ENCODE peak calls at places on chromosomes 3 and 15, in eight cellular contexts. C is AG09319, T is sigmoid colon, P is neural crest cell, Y is tibial nerve, V is pancreas, S is left lung, N is A549. E is an unnamed sample.

GRCh38 chr3:173249457-173249856 is 108.4 kb upstream of the SPATA16 start:
- DNase-seq in S (no peak), Y (no peak), P (no peak), V (no peak), C (no peak), T (no peak), N (no peak), E (no peak)

GRCh38 chr3:112560330-112560729 is 1.4 kb downstream of the ATG3 start:
- DNase-seq in T (no peak), V (no peak), Y (no peak), N (no peak), S (no peak), P (no peak), C (no peak), E (no peak)

GRCh38 chr15:41599061-41599460 is 40.0 kb downstream of the TYRO3 start:
- DNase-seq in V (no peak), T (no peak), Y (no peak), S (no peak), C (no peak), N (no peak), P (no peak), E (no peak)

GRCh38 chr15:40053234-40054055 is 14.5 kb upstream of the SRP14 start:
- DNase-seq in C (no peak), T (peak), V (no peak), P (no peak), N (no peak), S (no peak), Y (no peak), E (no peak)

GRCh38 chr3:56817646-56818045 is 15.9 kb upstream of the ARHGEF3 start:
- DNase-seq in Y (no peak), N (no peak), P (no peak), V (no peak), T (no peak), S (no peak), C (no peak), E (no peak)

GRCh38 chr15:44216958-44217357 is 21.9 kb upstream of the FRMD5 start:
- DNase-seq in Y (no peak), P (no peak), S (no peak), T (no peak), C (no peak), V (no peak), N (no peak), E (no peak)

GRCh38 chr3:43629254-43629653 is 7.4 kb upstream of the ANO10 start:
- DNase-seq in P (no peak), Y (no peak), V (no peak), T (no peak), S (no peak), N (peak), C (no peak), E (no peak)

GRCh38 chr3:124986153-124987143 is 51.9 kb upstream of the MUC13 start:
- DNase-seq in Y (no peak), T (no peak), S (no peak), V (no peak), P (peak), C (peak), N (peak), E (no peak)

GRCh38 chr3:172991424-172991996 is 149.5 kb downstream of the SPATA16 start:
- DNase-seq in V (no peak), T (no peak), Y (no peak), C (no peak), P (no peak), N (no peak), S (no peak), E (no peak)

GRCh38 chr3:115695081-115695480 is 71.8 kb downstream of the GAP43 start:
- DNase-seq in Y (no peak), T (no peak), S (no peak), P (no peak), C (no peak), N (no peak), V (no peak), E (no peak)

DNA sequence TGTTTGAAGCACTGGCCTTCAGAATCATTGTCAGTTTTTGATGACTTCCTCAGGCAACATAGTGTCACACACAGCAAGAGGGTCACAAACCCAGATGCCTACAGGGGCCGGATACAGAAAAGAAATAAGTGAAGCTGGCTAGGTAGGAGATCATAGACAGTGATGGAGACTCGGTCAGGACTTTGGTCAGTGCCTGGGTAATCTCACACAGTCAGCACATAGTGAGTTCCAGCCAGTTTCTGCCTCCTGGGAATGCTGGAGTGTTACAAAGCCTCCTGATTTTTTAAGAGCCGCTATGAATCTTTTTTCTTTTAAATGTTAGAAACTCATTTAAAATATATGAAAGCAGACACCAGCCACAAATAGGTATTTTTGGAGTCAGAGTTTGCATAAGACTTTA is 399.1 kb downstream of the IL5RA start:
- DNase-seq in C (no peak), N (no peak), P (no peak), V (no peak), T (no peak), Y (no peak), S (no peak), E (no peak)
- TF ChIP-seq CTCF in C (no peak), N (no peak), P (no peak), V (no peak), T (no peak), Y (no peak), S (no peak), E (no peak)

DNA sequence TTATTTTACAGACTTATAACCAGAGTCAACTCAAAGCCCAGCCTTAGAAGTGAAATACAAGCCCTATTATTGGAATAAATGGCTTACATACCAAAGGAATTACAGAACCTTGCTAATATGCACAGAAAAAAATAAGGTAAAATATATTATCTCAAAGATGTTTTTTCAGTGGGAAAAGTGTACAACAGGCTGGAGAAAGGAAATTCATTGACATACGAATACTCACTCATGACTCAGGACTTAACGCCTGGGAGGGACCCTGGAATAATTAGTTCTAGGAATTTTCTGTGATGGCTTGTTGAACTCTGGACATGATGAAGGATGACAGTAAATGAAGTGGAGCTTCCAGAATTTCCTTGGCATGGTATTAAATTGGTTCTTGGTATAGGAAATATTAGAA is 27.0 kb downstream of the ARL14 start:
- DNase-seq in Y (no peak), P (no peak), T (no peak), S (no peak), V (no peak), C (no peak), N (no peak), E (no peak)
- TF ChIP-seq CTCF in Y (no peak), P (no peak), T (no peak), S (no peak), V (no peak), C (no peak), N (no peak), E (no peak)

DNA sequence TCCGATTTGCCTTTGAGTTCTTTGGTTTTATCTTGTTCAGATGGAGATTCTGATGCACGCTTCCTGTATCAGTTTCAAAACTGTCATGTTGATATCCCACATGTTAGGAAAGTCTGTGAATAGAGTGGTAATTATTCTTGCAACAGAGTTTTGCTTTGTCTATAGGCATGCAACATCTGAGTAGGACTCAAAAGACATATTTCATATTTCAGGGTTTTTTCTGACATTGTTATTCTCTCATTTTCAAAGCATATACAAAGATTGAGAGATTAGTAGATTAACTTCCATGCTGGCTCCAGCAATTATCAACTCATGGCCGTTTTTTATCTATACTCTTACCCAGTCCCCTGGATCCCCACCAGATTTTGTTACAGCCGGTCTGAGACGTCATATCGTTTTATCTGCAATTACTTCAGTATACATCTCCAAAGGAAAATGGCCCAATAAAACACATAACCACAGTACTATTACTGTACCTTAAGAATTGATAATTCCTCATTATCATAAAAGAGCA is 22.4 kb downstream of the PAQR5 start:
- DNase-seq in P (no peak), C (no peak), N (no peak), S (no peak), T (no peak), Y (no peak), V (no peak), E (no peak)
- TF ChIP-seq CTCF in P (no peak), C (no peak), N (no peak), S (no peak), T (no peak), Y (no peak), V (no peak), E (no peak)

DNA sequence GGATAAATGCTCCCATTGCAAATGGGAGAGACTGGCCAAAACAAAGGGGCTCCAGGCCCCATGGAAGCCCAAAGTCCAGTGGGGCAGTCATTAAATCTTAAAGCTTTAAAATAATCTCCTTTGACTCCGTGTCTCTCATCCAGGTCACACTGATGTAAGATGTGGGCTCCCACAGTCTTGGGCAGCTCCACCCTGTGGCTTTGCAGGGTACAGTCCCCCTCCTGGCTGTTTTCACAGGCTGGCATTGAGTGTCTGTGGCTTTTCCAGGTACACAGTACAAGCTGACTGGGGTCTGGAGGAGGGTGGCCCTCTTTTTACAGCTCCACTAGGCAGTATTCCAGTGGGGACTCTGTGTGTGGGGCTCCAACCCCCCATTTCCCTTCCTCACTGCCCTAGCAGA is 45.9 kb downstream of the NIPA2 start:
- DNase-seq in C (no peak), V (no peak), P (no peak), N (no peak), S (no peak), Y (no peak), T (no peak), E (no peak)
- TF ChIP-seq CTCF in C (no peak), V (no peak), P (peak), N (no peak), S (no peak), Y (no peak), T (no peak), E (no peak)

DNA sequence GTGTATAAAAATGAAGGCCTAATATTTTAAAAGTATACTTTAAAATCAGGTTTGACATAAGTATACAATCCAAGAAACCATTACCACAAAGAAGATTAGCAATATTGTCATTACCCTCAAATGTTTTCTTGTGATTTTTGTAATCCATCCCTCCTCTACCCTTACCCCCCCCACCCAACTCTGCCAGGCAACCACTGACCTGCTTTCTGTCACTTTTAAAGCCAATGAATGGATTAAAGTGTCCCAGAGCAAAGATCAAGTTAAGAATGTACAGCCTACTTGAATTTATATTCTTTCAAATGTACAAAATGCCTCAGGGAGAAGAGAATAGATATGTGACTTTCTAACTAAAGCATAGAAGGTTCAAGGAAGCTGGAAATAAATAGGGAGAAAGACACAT is 1038.8 kb upstream of the GBE1 start:
- DNase-seq in Y (no peak), P (no peak), S (no peak), N (no peak), V (no peak), T (no peak), C (no peak), E (no peak)
- TF ChIP-seq CTCF in Y (no peak), P (no peak), S (no peak), N (no peak), V (no peak), T (no peak), C (no peak), E (no peak)

E was measured in omental fat pad.